ENCODE peak calls at places on chromosomes 7 and 10, in nine cellular contexts. C is CD4-positive, alpha-beta T cell; Y is sigmoid colon; U is lower leg skin; G is endothelial cell; N is left ventricle myocardium inferior; J is cardiac muscle cell; W is RWPE1; L is stomach. R is an unnamed sample.

GRCh38 chr10:7288060-7288690 is 122.7 kb downstream of the SFMBT2 start:
- DNase-seq in C (no peak), Y (no peak), U (no peak), G (no peak), N (no peak), J (no peak), W (no peak), L (no peak), R (no peak)

GRCh38 chr10:126252884-126253612 is 135.2 kb downstream of the ADAM12 start:
- DNase-seq in C (no peak), Y (no peak), U (no peak), G (no peak), N (no peak), J (no peak), W (peak; percentile 59), L (no peak), R (no peak)

GRCh38 chr10:51729822-51730530 is 30.6 kb upstream of the CSTF2T start:
- DNase-seq in C (no peak), Y (no peak), U (no peak), G (no peak), N (no peak), J (no peak), W (no peak), L (no peak), R (no peak)

GRCh38 chr7:76507723-76508406 is 2.5 kb upstream of the UPK3B start:
- DNase-seq in C (no peak), Y (no peak), U (no peak), G (no peak), N (no peak), J (no peak), W (no peak), L (no peak), R (no peak)

GRCh38 chr10:32940321-32941264 is 17.4 kb downstream of the ITGB1 start:
- DNase-seq in C (no peak), Y (no peak), U (no peak), G (no peak), N (no peak), J (no peak), W (no peak), L (no peak), R (no peak)

GRCh38 chr10:75297021-75297599 is 61.4 kb upstream of the COMTD1 start:
- DNase-seq in C (no peak), Y (no peak), U (peak; percentile 6), G (no peak), N (no peak), J (no peak), W (no peak), L (no peak), R (no peak)

GRCh38 chr10:103548581-103549348 is 55.3 kb downstream of the NEURL1 start:
- DNase-seq in C (no peak), Y (no peak), U (peak; percentile 29), G (no peak), N (no peak), J (no peak), W (no peak), L (peak; percentile 44), R (peak; percentile 39)

GRCh38 chr10:34908472-34908871 is 93.4 kb upstream of the PARD3 start:
- DNase-seq in C (no peak), Y (peak; percentile 59), U (peak; percentile 84), G (no peak), N (no peak), J (no peak), W (no peak), L (no peak), R (no peak)

GRCh38 chr7:23093111-23093510 is 12.5 kb upstream of the KLHL7 start:
- DNase-seq in C (no peak), Y (no peak), U (no peak), G (no peak), N (no peak), J (no peak), W (no peak), L (no peak), R (no peak)

GRCh38 chr10:127017406-127018297 is 112.4 kb downstream of the DOCK1 start:
- DNase-seq in C (no peak), Y (no peak), U (peak; percentile 70), G (no peak), N (no peak), J (no peak), W (no peak), L (no peak), R (no peak)

GRCh38 chr10:124626759-124627380 is 117.3 kb downstream of the FAM53B start:
- DNase-seq in C (peak; percentile 46), Y (no peak), U (no peak), G (no peak), N (no peak), J (no peak), W (peak; percentile 80), L (peak; percentile 69), R (peak; percentile 81)

GRCh38 chr7:97104719-97105129 is 12.8 kb upstream of the SDHAF3 start:
- DNase-seq in C (peak; percentile 52), Y (peak; percentile 88), U (peak; percentile 93), G (peak; percentile 90), N (peak; percentile 82), J (peak; percentile 94), W (peak; percentile 59), L (peak; percentile 88), R (peak; percentile 65)

GRCh38 chr10:36538945-36539586 is 586.3 kb upstream of the ANKRD30A start:
- DNase-seq in C (no peak), Y (no peak), U (no peak), G (peak; percentile 19), N (no peak), J (no peak), W (peak; percentile 21), L (peak; percentile 37), R (peak; percentile 65)

GRCh38 chr10:14889318-14889717 is 10.7 kb downstream of the SUV39H2 start:
- DNase-seq in C (no peak), Y (no peak), U (no peak), G (no peak), N (no peak), J (no peak), W (no peak), L (no peak), R (no peak)

GRCh38 chr10:110511734-110512449 is 14.2 kb downstream of the DUSP5 start:
- DNase-seq in C (no peak), Y (peak; percentile 15), U (no peak), G (no peak), N (no peak), J (no peak), W (no peak), L (no peak), R (no peak)

GRCh38 chr7:124791876-124792446 is 26.4 kb upstream of the GPR37 start:
- DNase-seq in C (no peak), Y (no peak), U (no peak), G (no peak), N (no peak), J (no peak), W (no peak), L (no peak), R (no peak)

GRCh38 chr10:118917701-118918100 is 111.8 kb upstream of the NANOS1 start:
- DNase-seq in C (no peak), Y (no peak), U (no peak), G (no peak), N (no peak), J (no peak), W (no peak), L (no peak), R (no peak)

GRCh38 chr7:70313251-70313650 is 715.0 kb downstream of the AUTS2 start:
- DNase-seq in C (no peak), Y (no peak), U (no peak), G (no peak), N (no peak), J (no peak), W (no peak), L (no peak), R (no peak)
- TF ChIP-seq CTCF in C (no peak), Y (no peak), U (no peak), G (no peak), N (no peak), J (no peak), W (no peak), L (no peak), R (no peak)

GRCh38 chr10:132634241-132634946 is 96.8 kb downstream of the INPP5A start:
- DNase-seq in C (no peak), Y (peak; percentile 58), U (no peak), G (no peak), N (peak; percentile 13), J (no peak), W (no peak), L (no peak), R (peak; percentile 21)
- TF ChIP-seq CTCF in C (no peak), Y (no peak), U (no peak), G (peak; percentile 19), N (no peak), J (peak; percentile 6), W (no peak), L (no peak), R (no peak)

GRCh38 chr7:128904381-128905197 is 5.9 kb downstream of the KCP start:
- DNase-seq in C (no peak), Y (peak; percentile 50), U (peak; percentile 77), G (no peak), N (no peak), J (peak; percentile 73), W (no peak), L (no peak), R (peak; percentile 27)
- TF ChIP-seq CTCF in C (peak; percentile 65), Y (peak; percentile 43), U (no peak), G (peak; percentile 5), N (peak; percentile 67), J (peak; percentile 62), W (peak; percentile 68), L (no peak), R (peak; percentile 78)

GRCh38 chr10:26863677-26864076 is 2.9 kb upstream of the ABI1 start:
- DNase-seq in C (no peak), Y (no peak), U (no peak), G (no peak), N (no peak), J (no peak), W (no peak), L (no peak), R (no peak)

GRCh38 chr10:26860542-26861325 is at the start of gene ABI1:
- DNase-seq in C (peak; percentile 96), Y (peak; percentile 99), U (peak; percentile 99), G (peak; percentile 98), N (peak; percentile 97), J (peak; percentile 99), W (peak; percentile 96), L (peak; percentile 97), R (peak; percentile 98)

GRCh38 chr10:26860026-26860541 is 674 bp downstream of the ABI1 start:
- DNase-seq in C (peak; percentile 20), Y (peak; percentile 81), U (peak; percentile 95), G (peak; percentile 63), N (peak; percentile 58), J (peak; percentile 72), W (peak; percentile 75), L (peak; percentile 46), R (peak; percentile 81)

GRCh38 chr10:26859241-26860025 is 1.3 kb downstream of the ABI1 start:
- DNase-seq in C (no peak), Y (no peak), U (no peak), G (no peak), N (no peak), J (peak; percentile 32), W (no peak), L (no peak), R (no peak)

DNA sequence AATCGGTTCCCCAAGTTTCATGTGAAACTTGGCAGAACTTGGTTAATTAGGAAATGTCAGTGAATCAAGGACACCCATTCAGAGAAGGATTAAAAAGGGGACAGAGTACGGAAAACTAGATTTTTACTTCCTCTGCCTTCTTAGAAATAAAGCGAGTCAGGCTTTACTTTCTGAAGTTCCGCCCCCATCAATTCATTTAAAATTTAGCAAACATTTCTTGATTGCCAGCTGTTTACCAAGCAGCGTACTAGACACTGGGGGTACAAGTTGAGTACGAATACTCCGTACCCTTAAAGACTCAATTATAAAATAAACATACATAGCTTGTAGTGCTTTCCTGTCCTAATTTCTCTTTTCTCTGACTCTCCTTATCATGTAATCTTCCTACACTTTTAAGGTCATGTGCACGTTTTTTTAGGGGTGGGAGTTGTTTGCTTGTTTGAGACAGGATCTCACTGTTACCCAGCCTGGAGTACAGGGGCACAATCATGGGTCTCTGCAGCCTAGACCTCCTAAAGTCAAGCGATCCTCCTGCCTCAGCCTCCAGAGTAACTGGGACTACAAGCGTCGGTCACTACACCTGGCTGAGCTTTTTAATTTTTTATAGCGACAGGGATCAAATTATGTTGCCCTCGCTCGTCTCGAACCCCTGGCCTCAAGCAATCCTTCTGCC is 704 bp upstream of the ABI1 start:
- DNase-seq in C (no peak), Y (no peak), U (no peak), G (no peak), N (no peak), J (no peak), W (no peak), L (no peak), R (no peak)
- TF ChIP-seq CTCF in C (peak; percentile 85), Y (no peak), U (no peak), G (peak; percentile 78), N (peak; percentile 84), J (no peak), W (peak; percentile 37), L (no peak), R (peak; percentile 72)

R was measured in RWPE2.